ENCODE peak calls at places on chromosome 22, in six cellular contexts. B is uterus, K is psoas muscle, G is SK-N-SH, T is suprapubic skin, V is DND-41. H is an unnamed sample. For H3K4me1, the result is how much of the 10 kb centered on the place peaks cover.

GRCh38 chr22:30526656-30527055 is 19.9 kb downstream of the SEC14L6 start:
- DNase-seq in K (peak), T (no peak), V (no peak), B (no peak), G (no peak), H (no peak)

GRCh38 chr22:26446808-26447515 is 17.9 kb downstream of the ASPHD2 start:
- DNase-seq in K (no peak), V (no peak), B (no peak), T (no peak), G (no peak), H (no peak)

GRCh38 chr22:40533712-40534378 is 102.7 kb downstream of the MRTFA start:
- DNase-seq in G (no peak), T (no peak), K (no peak), B (no peak), V (peak), H (peak)

GRCh38 chr22:30270841-30271240 is 4.2 kb upstream of the OSM start:
- DNase-seq in K (peak), G (no peak), B (no peak), V (no peak), T (no peak), H (no peak)

GRCh38 chr22:29080061-29080975 is 7.5 kb downstream of the KREMEN1 start:
- DNase-seq in T (no peak), G (peak), B (no peak), V (no peak), K (no peak), H (no peak)

GRCh38 chr22:30602049-30602448 is 4.9 kb upstream of the TCN2 start:
- DNase-seq in K (no peak), B (no peak), V (no peak), T (no peak), G (no peak), H (no peak)

GRCh38 chr22:32733900-32734299 is 67.6 kb upstream of the TIMP3 start:
- DNase-seq in B (no peak), T (no peak), G (no peak), K (no peak), V (no peak), H (no peak)

GRCh38 chr22:49765091-49765771 is 62.4 kb downstream of the BRD1 start:
- DNase-seq in V (peak), K (peak), T (peak), G (peak), B (no peak), H (no peak)

GRCh38 chr22:31647516-31647915 is 14.5 kb downstream of the PISD start:
- DNase-seq in T (no peak), G (no peak), V (no peak), K (no peak), B (no peak), H (peak)

GRCh38 chr22:23302171-23303002 is 122.1 kb downstream of the BCR start:
- DNase-seq in G (no peak), T (no peak), V (no peak), K (no peak), B (no peak), H (peak)

GRCh38 chr22:21012446-21013407 is 2.2 kb upstream of the P2RX6 start:
- DNase-seq in V (no peak), T (no peak), K (no peak), B (no peak), G (no peak), H (no peak)

GRCh38 chr22:22348127-22348814 is 103.7 kb downstream of the VPREB1 start:
- DNase-seq in B (no peak), T (no peak), V (peak), K (no peak), G (no peak), H (no peak)

GRCh38 chr22:50684986-50685385 is 12.4 kb downstream of the SHANK3 start:
- DNase-seq in B (no peak), V (no peak), K (no peak), G (peak), T (no peak), H (peak)

GRCh38 chr22:50060441-50061140 is 2.5 kb upstream of the TTLL8 start:
- DNase-seq in V (no peak), G (no peak), B (no peak), T (no peak), K (no peak), H (no peak)

GRCh38 chr22:43421914-43422615 is 10.3 kb downstream of the MPPED1 start:
- DNase-seq in K (no peak), T (no peak), V (no peak), G (no peak), B (no peak), H (no peak)

GRCh38 chr22:17831527-17832251 is 57.4 kb upstream of the BID start:
- DNase-seq in V (no peak), T (no peak), K (peak), G (no peak), B (peak), H (no peak)
- H3K4me3 ChIP-seq in V (no peak), T (peak), K (no peak), G (no peak), B (no peak), H (no peak)

GRCh38 chr22:24696551-24697001 is 77.9 kb downstream of the PIWIL3 start:
- DNase-seq in T (no peak), G (no peak), V (no peak), B (no peak), K (no peak), H (no peak)
- H3K4me1 ChIP-seq in T (under half), G (under half), V (half or more), B (under half), K (under half), H (under half)

GRCh38 chr22:39526736-39527171 is 5.8 kb downstream of the RPS19BP1 start:
- DNase-seq in T (no peak), V (peak), K (peak), G (no peak), B (no peak), H (peak)

GRCh38 chr22:39528681-39529486 is 3.7 kb downstream of the RPS19BP1 start:
- DNase-seq in V (peak), B (peak), T (peak), K (peak), G (peak), H (peak)

GRCh38 chr22:39527481-39527961 is 5.0 kb downstream of the RPS19BP1 start:
- DNase-seq in T (no peak), V (no peak), B (no peak), K (peak), G (no peak), H (peak)

GRCh38 chr22:39529487-39529851 is 3.1 kb downstream of the RPS19BP1 start:
- DNase-seq in V (no peak), B (no peak), K (no peak), G (no peak), T (no peak), H (no peak)

GRCh38 chr22:39528080-39528661 is 4.4 kb downstream of the RPS19BP1 start:
- DNase-seq in V (no peak), G (peak), K (peak), B (no peak), T (no peak), H (no peak)
- H3K4me3 ChIP-seq in V (no peak), G (no peak), K (peak), B (no peak), T (peak), H (no peak)

GRCh38 chr22:46001046-46001425 is 24.1 kb upstream of the WNT7B start:
- DNase-seq in V (no peak), T (no peak), K (peak), G (no peak), B (no peak), H (no peak)
- H3K4me1 ChIP-seq in V (under half), T (half or more), K (under half), G (under half), B (under half), H (half or more)

GRCh38 chr22:36334081-36334831 is 53.5 kb downstream of the MYH9 start:
- DNase-seq in T (no peak), B (no peak), V (no peak), G (no peak), K (no peak), H (no peak)

GRCh38 chr22:36337365-36338130 is 50.2 kb downstream of the MYH9 start:
- DNase-seq in T (no peak), G (no peak), K (no peak), B (no peak), V (no peak), H (no peak)

GRCh38 chr22:36335621-36336020 is 52.1 kb downstream of the MYH9 start:
- DNase-seq in T (no peak), B (no peak), G (no peak), V (no peak), K (no peak), H (no peak)

GRCh38 chr22:36334838-36335603 is 52.7 kb downstream of the MYH9 start:
- DNase-seq in K (no peak), T (no peak), B (no peak), V (no peak), G (no peak), H (peak)

DNA sequence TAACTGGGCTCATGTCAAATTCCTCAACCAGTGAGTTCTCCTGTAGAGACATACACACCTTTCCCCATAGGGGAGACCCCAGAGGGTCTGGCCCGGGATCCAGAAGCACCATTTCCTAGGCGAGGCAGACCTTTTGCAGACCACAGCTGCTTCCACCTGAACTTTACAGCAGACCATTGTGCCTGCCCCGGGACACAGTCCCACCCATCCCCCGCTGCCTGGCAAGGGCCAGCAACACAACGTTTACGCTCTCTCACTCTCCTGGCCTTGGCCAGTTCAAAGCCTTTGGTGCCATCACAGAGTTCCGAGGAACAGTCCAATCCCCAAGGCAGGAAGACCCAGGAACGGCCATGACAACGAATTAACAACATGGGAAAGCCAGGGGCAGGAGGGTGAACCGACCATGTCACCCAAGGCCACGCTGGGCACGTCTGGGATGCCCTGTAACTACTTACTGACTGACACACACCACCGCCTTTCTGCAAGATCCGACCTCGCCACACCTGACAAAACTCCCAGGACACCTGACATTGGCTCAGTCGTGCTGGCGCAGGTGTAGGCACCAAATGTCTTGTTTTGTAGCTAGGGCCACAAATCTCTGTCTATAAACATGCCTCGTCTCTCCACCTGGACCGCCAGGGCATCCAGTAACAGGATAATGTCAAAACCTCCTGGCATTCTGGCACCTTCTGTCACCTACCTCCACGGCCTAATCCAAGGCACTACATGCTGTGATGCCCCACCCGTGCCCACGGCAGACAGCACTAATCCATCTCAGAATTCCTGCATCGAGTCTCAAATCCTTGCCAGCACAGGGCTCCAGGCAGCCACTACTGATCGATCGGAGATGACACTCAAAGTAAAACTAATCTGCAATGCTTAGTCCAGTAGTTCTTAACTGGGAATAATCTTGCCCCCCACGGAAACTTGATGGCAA is 51.3 kb downstream of the MYH9 start:
- DNase-seq in B (no peak), V (no peak), T (no peak), K (no peak), G (no peak), H (no peak)
- H3K4me3 ChIP-seq in B (no peak), V (no peak), T (no peak), K (no peak), G (no peak), H (no peak)